ENCODE peak calls at places on chromosomes 7 and 10, in five cellular contexts. One of them, this sample, is unnamed. For H3K36me3, the result is how much of the 10 kb centered on the place peaks cover.

GRCh38 chr7:99839560-99840011 is 11.8 kb downstream of the CYP3A43 start:
- DNase-seq in CD8-positive, alpha-beta memory T cell: no peak
- DNase-seq in cardiac muscle cell: no peak
- DNase-seq in tibial nerve: no peak
- DNase-seq in bronchial epithelial cell: peak
- DNase-seq in this sample: no peak

GRCh38 chr10:16995867-16996529 is 133.6 kb downstream of the CUBN start:
- DNase-seq in cardiac muscle cell: no peak
- DNase-seq in CD8-positive, alpha-beta memory T cell: no peak
- DNase-seq in tibial nerve: no peak
- DNase-seq in bronchial epithelial cell: no peak
- DNase-seq in this sample: no peak

GRCh38 chr10:1553951-1554350 is 183.4 kb downstream of the ADARB2 start:
- DNase-seq in cardiac muscle cell: no peak
- DNase-seq in CD8-positive, alpha-beta memory T cell: no peak
- DNase-seq in bronchial epithelial cell: no peak
- DNase-seq in tibial nerve: no peak
- DNase-seq in this sample: no peak

GRCh38 chr10:7477538-7478334 is 66.9 kb upstream of the SFMBT2 start:
- DNase-seq in cardiac muscle cell: no peak
- DNase-seq in bronchial epithelial cell: no peak
- DNase-seq in CD8-positive, alpha-beta memory T cell: no peak
- DNase-seq in tibial nerve: no peak
- DNase-seq in this sample: no peak

GRCh38 chr7:24576171-24577052 is 3.2 kb downstream of the PALS2 start:
- DNase-seq in CD8-positive, alpha-beta memory T cell: no peak
- DNase-seq in tibial nerve: no peak
- DNase-seq in cardiac muscle cell: peak
- DNase-seq in bronchial epithelial cell: peak
- DNase-seq in this sample: peak

GRCh38 chr7:66304536-66304935 is 99.4 kb downstream of the TPST1 start:
- DNase-seq in CD8-positive, alpha-beta memory T cell: no peak
- DNase-seq in cardiac muscle cell: no peak
- DNase-seq in bronchial epithelial cell: peak
- DNase-seq in tibial nerve: no peak
- DNase-seq in this sample: no peak

GRCh38 chr7:95758187-95758586 is 14.2 kb upstream of the DYNC1I1 start:
- DNase-seq in cardiac muscle cell: no peak
- DNase-seq in CD8-positive, alpha-beta memory T cell: no peak
- DNase-seq in tibial nerve: no peak
- DNase-seq in bronchial epithelial cell: no peak
- DNase-seq in this sample: no peak

GRCh38 chr10:131979821-131980270 is 1.9 kb downstream of the BNIP3 start:
- DNase-seq in tibial nerve: no peak
- DNase-seq in cardiac muscle cell: peak
- DNase-seq in bronchial epithelial cell: no peak
- DNase-seq in CD8-positive, alpha-beta memory T cell: no peak
- DNase-seq in this sample: peak

GRCh38 chr10:79069325-79070090 is 742 bp downstream of the ZMIZ1 start:
- DNase-seq in CD8-positive, alpha-beta memory T cell: peak
- DNase-seq in tibial nerve: no peak
- DNase-seq in bronchial epithelial cell: no peak
- DNase-seq in cardiac muscle cell: peak
- DNase-seq in this sample: peak

GRCh38 chr7:123824754-123825067 is 20.3 kb upstream of the HYAL4 start:
- DNase-seq in tibial nerve: no peak
- DNase-seq in cardiac muscle cell: no peak
- DNase-seq in bronchial epithelial cell: peak
- DNase-seq in CD8-positive, alpha-beta memory T cell: no peak
- DNase-seq in this sample: no peak

GRCh38 chr10:71363936-71364335 is 32.8 kb upstream of the CDH23 start:
- DNase-seq in CD8-positive, alpha-beta memory T cell: no peak
- DNase-seq in cardiac muscle cell: no peak
- DNase-seq in bronchial epithelial cell: no peak
- DNase-seq in tibial nerve: no peak
- DNase-seq in this sample: no peak

GRCh38 chr7:157255201-157255606 is 81.6 kb upstream of the DNAJB6 start:
- DNase-seq in bronchial epithelial cell: no peak
- DNase-seq in tibial nerve: no peak
- DNase-seq in CD8-positive, alpha-beta memory T cell: no peak
- DNase-seq in cardiac muscle cell: no peak
- DNase-seq in this sample: no peak

GRCh38 chr10:37844644-37845043 is 12.8 kb downstream of the ZNF248 start:
- DNase-seq in tibial nerve: no peak
- DNase-seq in cardiac muscle cell: no peak
- DNase-seq in bronchial epithelial cell: no peak
- DNase-seq in CD8-positive, alpha-beta memory T cell: no peak
- DNase-seq in this sample: no peak

DNA sequence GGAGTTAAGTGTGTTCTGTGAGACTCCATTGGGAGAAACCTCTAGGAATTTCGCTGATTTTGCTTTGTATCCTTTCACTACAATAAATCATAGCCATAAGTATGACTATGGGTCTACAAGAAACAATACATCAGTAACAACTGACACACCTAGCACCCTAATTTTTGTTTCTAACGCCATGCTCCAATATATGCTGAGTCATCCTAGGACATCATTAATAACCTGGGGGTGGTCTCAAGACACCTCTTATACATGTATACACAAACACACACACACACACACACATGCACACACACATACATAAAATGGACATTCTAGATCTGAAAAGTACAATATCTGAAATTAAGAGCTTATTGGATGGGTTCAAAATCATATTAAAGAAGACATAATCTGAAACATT is 18.2 kb downstream of the ZNF248 start:
- DNase-seq in cardiac muscle cell: no peak
- DNase-seq in CD8-positive, alpha-beta memory T cell: no peak
- DNase-seq in bronchial epithelial cell: no peak
- DNase-seq in tibial nerve: no peak
- DNase-seq in this sample: no peak
- H3K36me3 ChIP-seq in cardiac muscle cell: under half
- H3K36me3 ChIP-seq in CD8-positive, alpha-beta memory T cell: under half
- H3K36me3 ChIP-seq in bronchial epithelial cell: under half
- H3K36me3 ChIP-seq in tibial nerve: under half
- H3K36me3 ChIP-seq in this sample: under half

GRCh38 chr10:27020243-27020642 is 80.1 kb downstream of the ANKRD26 start:
- DNase-seq in tibial nerve: no peak
- DNase-seq in cardiac muscle cell: no peak
- DNase-seq in bronchial epithelial cell: no peak
- DNase-seq in CD8-positive, alpha-beta memory T cell: no peak
- DNase-seq in this sample: no peak
- H3K4me3 ChIP-seq in tibial nerve: no peak
- H3K4me3 ChIP-seq in cardiac muscle cell: no peak
- H3K4me3 ChIP-seq in bronchial epithelial cell: no peak
- H3K4me3 ChIP-seq in CD8-positive, alpha-beta memory T cell: no peak
- H3K4me3 ChIP-seq in this sample: no peak

DNA sequence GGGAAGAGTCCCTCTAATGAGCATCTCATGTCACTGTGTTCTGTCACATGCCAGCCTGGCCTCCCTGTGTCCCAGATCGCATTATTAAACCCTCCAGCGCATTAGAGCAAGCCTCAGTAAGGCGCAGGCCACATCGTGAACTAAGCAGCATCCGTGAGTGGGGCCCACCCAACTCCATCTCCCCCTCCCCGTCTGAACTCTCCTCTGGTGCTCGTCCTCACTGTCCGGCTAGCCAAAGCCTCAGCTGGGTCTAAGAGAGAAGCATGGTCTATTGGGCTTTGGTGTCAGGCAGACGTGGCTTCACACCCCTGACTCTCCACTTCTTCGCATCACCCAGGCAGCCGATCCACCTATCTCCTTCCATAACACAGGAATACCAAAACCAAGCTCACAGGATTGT is 164.7 kb upstream of the LANCL2 start:
- DNase-seq in tibial nerve: no peak
- DNase-seq in bronchial epithelial cell: no peak
- DNase-seq in cardiac muscle cell: no peak
- DNase-seq in CD8-positive, alpha-beta memory T cell: no peak
- DNase-seq in this sample: no peak
- H3K36me3 ChIP-seq in tibial nerve: under half
- H3K36me3 ChIP-seq in bronchial epithelial cell: under half
- H3K36me3 ChIP-seq in cardiac muscle cell: under half
- H3K36me3 ChIP-seq in CD8-positive, alpha-beta memory T cell: under half
- H3K36me3 ChIP-seq in this sample: half or more

DNA sequence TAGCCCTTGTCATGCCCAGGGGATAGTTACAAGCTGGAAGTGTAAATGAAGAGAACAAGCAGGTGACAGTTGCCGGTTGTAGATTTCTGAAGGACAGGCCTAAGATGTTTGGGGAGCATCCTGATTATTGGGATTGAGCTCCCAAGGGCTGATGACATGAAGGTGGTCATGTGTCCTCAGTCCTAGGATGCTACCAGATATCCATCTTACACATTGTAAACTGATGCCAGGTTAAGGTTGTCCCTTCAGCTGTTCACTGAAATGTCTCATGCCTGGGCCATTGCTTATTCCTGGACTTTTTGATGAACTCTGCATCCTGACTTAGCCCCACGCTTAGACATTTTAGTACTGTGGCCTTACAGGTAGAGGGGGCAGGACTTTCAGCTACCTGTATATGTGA is 1.3 kb downstream of the ZMIZ2 start:
- DNase-seq in cardiac muscle cell: no peak
- DNase-seq in bronchial epithelial cell: no peak
- DNase-seq in tibial nerve: no peak
- DNase-seq in CD8-positive, alpha-beta memory T cell: no peak
- DNase-seq in this sample: no peak
- H3K4me3 ChIP-seq in cardiac muscle cell: no peak
- H3K4me3 ChIP-seq in bronchial epithelial cell: peak
- H3K4me3 ChIP-seq in tibial nerve: no peak
- H3K4me3 ChIP-seq in CD8-positive, alpha-beta memory T cell: peak
- H3K4me3 ChIP-seq in this sample: no peak

DNA sequence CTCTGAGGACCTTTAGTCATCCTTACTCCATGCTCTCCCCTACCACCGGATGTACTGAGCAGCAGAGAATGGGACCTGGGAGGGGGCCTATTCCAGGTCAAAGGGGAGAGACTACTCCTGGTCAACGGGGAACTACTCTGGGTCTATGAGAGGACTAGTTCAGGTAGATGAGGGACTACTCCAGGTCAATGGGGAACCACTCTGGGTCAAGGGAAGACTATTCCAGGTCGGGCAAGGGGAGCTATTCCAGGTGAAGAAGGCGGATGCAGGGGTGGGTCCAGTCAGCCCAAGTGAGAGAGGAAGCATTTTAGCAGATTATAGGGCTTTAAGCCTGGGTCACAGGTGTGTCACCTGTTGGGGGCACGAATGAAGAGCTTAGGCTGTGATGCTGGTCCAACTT is 35.4 kb downstream of the CCM2 start:
- DNase-seq in CD8-positive, alpha-beta memory T cell: no peak
- DNase-seq in bronchial epithelial cell: no peak
- DNase-seq in cardiac muscle cell: no peak
- DNase-seq in tibial nerve: no peak
- DNase-seq in this sample: no peak
- H3K36me3 ChIP-seq in CD8-positive, alpha-beta memory T cell: under half
- H3K36me3 ChIP-seq in bronchial epithelial cell: under half
- H3K36me3 ChIP-seq in cardiac muscle cell: under half
- H3K36me3 ChIP-seq in tibial nerve: under half
- H3K36me3 ChIP-seq in this sample: under half

DNA sequence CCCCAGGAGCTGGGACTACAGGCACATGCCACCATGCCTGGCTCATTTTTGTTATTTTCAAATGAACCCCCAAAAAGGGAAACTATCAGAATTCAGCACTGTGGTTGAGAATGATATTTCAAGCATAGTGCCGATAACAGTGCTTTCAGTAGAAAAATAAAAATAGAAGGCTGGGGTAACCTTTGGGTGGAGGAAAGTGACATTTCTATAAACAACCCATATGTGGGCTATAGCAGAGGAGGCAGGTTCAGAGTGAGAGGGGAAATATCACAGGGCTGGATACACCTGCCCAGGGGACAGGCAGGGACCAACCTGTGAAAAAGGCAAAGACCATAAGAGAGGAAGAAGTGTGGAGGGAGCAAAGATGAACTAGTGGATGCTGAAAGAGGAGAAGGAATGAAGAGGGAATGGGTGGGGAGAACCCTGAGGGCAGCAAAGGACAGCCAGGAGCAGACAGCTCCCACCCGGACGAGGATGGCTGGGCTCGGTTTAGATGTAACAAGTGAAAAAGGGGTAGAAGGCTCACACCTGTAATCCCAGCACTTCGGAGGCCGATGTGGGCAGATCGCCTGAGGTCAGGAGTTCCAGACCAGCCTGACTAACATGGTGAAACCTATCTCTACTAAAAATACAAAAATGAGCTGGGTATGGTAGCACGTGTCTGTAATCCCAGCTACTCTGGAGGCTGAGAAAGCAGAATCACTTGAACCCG is 56.5 kb downstream of the MAP3K8 start:
- DNase-seq in bronchial epithelial cell: no peak
- DNase-seq in CD8-positive, alpha-beta memory T cell: no peak
- DNase-seq in tibial nerve: no peak
- DNase-seq in cardiac muscle cell: no peak
- DNase-seq in this sample: no peak
- H3K4me3 ChIP-seq in bronchial epithelial cell: no peak
- H3K4me3 ChIP-seq in CD8-positive, alpha-beta memory T cell: no peak
- H3K4me3 ChIP-seq in tibial nerve: no peak
- H3K4me3 ChIP-seq in cardiac muscle cell: no peak
- H3K4me3 ChIP-seq in this sample: no peak

GRCh38 chr10:119672291-119672690 is 21.1 kb downstream of the BAG3 start:
- DNase-seq in bronchial epithelial cell: no peak
- DNase-seq in tibial nerve: no peak
- DNase-seq in CD8-positive, alpha-beta memory T cell: no peak
- DNase-seq in cardiac muscle cell: no peak
- DNase-seq in this sample: no peak

GRCh38 chr10:119671381-119671780 is 20.2 kb downstream of the BAG3 start:
- DNase-seq in CD8-positive, alpha-beta memory T cell: no peak
- DNase-seq in bronchial epithelial cell: no peak
- DNase-seq in tibial nerve: no peak
- DNase-seq in cardiac muscle cell: no peak
- DNase-seq in this sample: no peak

GRCh38 chr10:119675483-119676170 is 24.4 kb downstream of the BAG3 start:
- DNase-seq in tibial nerve: no peak
- DNase-seq in bronchial epithelial cell: peak
- DNase-seq in CD8-positive, alpha-beta memory T cell: no peak
- DNase-seq in cardiac muscle cell: no peak
- DNase-seq in this sample: no peak

GRCh38 chr10:119670717-119671116 is 19.5 kb downstream of the BAG3 start:
- DNase-seq in bronchial epithelial cell: peak
- DNase-seq in tibial nerve: no peak
- DNase-seq in cardiac muscle cell: no peak
- DNase-seq in CD8-positive, alpha-beta memory T cell: no peak
- DNase-seq in this sample: peak

GRCh38 chr10:119673271-119673670 is 22.1 kb downstream of the BAG3 start:
- DNase-seq in cardiac muscle cell: no peak
- DNase-seq in tibial nerve: no peak
- DNase-seq in bronchial epithelial cell: no peak
- DNase-seq in CD8-positive, alpha-beta memory T cell: no peak
- DNase-seq in this sample: no peak
- H3K36me3 ChIP-seq in cardiac muscle cell: half or more
- H3K36me3 ChIP-seq in tibial nerve: under half
- H3K36me3 ChIP-seq in bronchial epithelial cell: under half
- H3K36me3 ChIP-seq in CD8-positive, alpha-beta memory T cell: under half
- H3K36me3 ChIP-seq in this sample: half or more

GRCh38 chr10:86489071-86489810 is 32.4 kb downstream of the WAPL start:
- DNase-seq in bronchial epithelial cell: no peak
- DNase-seq in tibial nerve: no peak
- DNase-seq in cardiac muscle cell: no peak
- DNase-seq in CD8-positive, alpha-beta memory T cell: no peak
- DNase-seq in this sample: no peak

GRCh38 chr10:86483664-86484063 is 37.9 kb downstream of the WAPL start:
- DNase-seq in CD8-positive, alpha-beta memory T cell: no peak
- DNase-seq in cardiac muscle cell: no peak
- DNase-seq in bronchial epithelial cell: no peak
- DNase-seq in tibial nerve: no peak
- DNase-seq in this sample: no peak

GRCh38 chr10:86489960-86490612 is 31.5 kb downstream of the WAPL start:
- DNase-seq in CD8-positive, alpha-beta memory T cell: no peak
- DNase-seq in tibial nerve: no peak
- DNase-seq in cardiac muscle cell: no peak
- DNase-seq in bronchial epithelial cell: no peak
- DNase-seq in this sample: no peak

GRCh38 chr10:86481761-86482160 is 39.8 kb downstream of the WAPL start:
- DNase-seq in CD8-positive, alpha-beta memory T cell: no peak
- DNase-seq in cardiac muscle cell: no peak
- DNase-seq in bronchial epithelial cell: no peak
- DNase-seq in tibial nerve: no peak
- DNase-seq in this sample: no peak

GRCh38 chr10:86486856-86487255 is 34.7 kb downstream of the WAPL start:
- DNase-seq in tibial nerve: no peak
- DNase-seq in cardiac muscle cell: no peak
- DNase-seq in bronchial epithelial cell: no peak
- DNase-seq in CD8-positive, alpha-beta memory T cell: no peak
- DNase-seq in this sample: no peak
- H3K4me3 ChIP-seq in tibial nerve: no peak
- H3K4me3 ChIP-seq in cardiac muscle cell: no peak
- H3K4me3 ChIP-seq in bronchial epithelial cell: no peak
- H3K4me3 ChIP-seq in CD8-positive, alpha-beta memory T cell: no peak
- H3K4me3 ChIP-seq in this sample: no peak